ENCODE peak calls at places on chromosomes 4 and X, in four cellular contexts. E is HFF-Myc; B is activated CD8-positive, alpha-beta T cell treated with anti-CD3 and anti-CD28 coated beads for 36 hours; L is fibroblast of pulmonary artery. D is an unnamed sample.

GRCh38 chr4:183638436-183638835 is 20.5 kb downstream of the RWDD4 start:
- DNase-seq in E (no peak), B (no peak), L (no peak), D (no peak)

GRCh38 chrX:26574208-26574607 is 358.2 kb downstream of the MAGEB5 start:
- DNase-seq in E (no peak), B (no peak), L (no peak), D (no peak)

GRCh38 chr4:27288496-27288895 is 427.9 kb downstream of the STIM2 start:
- DNase-seq in E (no peak), B (no peak), L (no peak), D (no peak)

GRCh38 chr4:16089156-16089555 is 5.3 kb upstream of the PROM1 start:
- DNase-seq in E (no peak), B (no peak), L (no peak), D (no peak)

GRCh38 chr4:76690906-76691275 is 207.1 kb downstream of the SOWAHB start:
- DNase-seq in E (no peak), B (no peak), L (no peak), D (no peak)

GRCh38 chr4:147570616-147571015 is 46.6 kb upstream of the TMEM184C start:
- DNase-seq in E (no peak), B (no peak), L (peak; percentile 54), D (no peak)

GRCh38 chrX:120560405-120560841 is 339 bp downstream of the CUL4B start:
- DNase-seq in E (no peak), B (peak; percentile 61), L (no peak), D (no peak)

GRCh38 chrX:139429913-139430312 is 100.6 kb upstream of the F9 start:
- DNase-seq in E (no peak), B (no peak), L (no peak), D (no peak)

GRCh38 chr4:127249066-127249766 is 383.5 kb upstream of the INTU start:
- DNase-seq in E (no peak), B (no peak), L (peak; percentile 33), D (no peak)

GRCh38 chr4:72186714-72187113 is 154.9 kb downstream of the NPFFR2 start:
- DNase-seq in E (no peak), B (no peak), L (no peak), D (peak; percentile 15)

DNA sequence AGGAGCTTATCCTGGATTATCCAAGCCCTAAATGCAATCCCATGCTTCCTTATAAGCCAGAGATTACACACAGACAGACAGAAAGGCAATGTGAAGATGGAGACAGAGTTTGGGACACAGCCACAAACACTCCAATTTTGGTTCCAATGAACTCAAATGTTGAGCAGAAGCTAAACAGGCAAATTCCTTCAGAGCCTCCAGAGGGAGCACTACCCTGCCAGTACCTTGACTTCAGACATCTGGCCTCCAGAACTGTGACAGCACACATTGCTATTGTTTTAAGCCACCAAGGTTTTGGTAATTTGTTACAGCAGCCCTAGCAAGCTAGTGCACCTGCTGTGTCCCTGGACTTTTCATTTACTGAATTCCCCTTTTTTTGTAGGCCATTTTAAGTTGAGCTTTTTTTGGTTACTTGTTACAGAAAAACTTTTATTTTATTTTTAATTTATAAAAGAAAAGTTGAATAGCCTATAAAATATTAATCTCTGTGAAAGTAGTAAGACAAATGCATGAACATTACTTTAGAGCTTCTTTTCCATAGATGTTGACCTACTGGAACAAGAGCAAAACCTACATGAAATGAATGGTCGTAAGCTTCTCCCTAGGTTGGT is 33.4 kb upstream of the SRD5A3 start:
- DNase-seq in E (peak; percentile 66), B (peak; percentile 55), L (peak; percentile 81), D (peak; percentile 9)
- TF ChIP-seq CTCF in E (peak; percentile 85), B (peak; percentile 59), L (peak; percentile 88), D (peak; percentile 63)

DNA sequence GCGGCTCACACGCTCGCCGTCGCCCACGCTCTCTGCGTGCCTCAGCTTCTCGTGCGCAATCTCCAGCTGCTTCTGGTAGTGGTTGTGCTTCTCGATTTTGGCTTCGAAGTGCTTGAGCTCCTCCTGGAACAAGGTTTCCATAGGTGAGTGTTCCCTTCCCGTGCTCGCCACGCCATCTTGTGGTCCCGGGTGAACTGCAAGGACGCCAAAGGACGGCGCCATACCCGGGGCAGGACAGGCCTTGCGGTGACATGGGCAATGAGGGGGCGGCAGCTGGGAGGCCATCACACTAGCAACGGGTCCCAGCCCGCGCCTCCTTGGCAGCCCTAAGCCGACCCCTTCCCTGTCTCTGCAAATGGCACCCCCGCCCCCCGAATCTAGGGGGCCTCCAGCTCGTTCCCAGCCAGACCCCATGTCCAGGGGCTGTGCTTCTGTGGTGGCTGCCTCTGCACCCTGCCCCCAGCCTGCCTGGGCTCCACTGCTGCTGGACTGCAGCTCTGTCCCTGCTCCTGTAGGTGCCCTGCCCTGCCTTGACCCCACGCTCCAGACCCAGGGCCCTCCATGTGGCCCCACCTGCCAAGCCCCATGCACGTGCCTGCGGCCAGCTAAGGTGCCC is 17.3 kb downstream of the LRPAP1 start:
- DNase-seq in E (no peak), B (no peak), L (no peak), D (no peak)
- TF ChIP-seq CTCF in E (peak; percentile 30), B (no peak), L (peak; percentile 23), D (no peak)

DNA sequence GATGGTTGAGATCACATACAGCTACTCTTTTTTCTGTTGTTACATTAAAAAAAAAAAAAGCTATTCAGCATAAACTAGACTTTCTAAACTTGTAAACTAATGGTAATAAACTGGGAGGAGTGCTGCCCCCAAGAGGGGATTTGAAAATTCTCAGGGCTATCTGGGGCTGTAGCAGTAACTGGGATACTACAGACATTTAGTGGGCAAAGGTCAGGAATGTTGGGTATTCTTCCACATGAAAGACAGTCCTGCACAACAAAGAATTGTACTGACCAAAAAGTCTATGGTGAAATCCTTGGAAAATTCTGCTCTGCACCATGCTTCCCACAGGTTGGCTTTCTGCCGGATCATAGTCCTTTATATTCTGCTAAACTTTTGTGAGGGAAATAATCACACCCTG is 232.6 kb upstream of the BOD1L1 start:
- DNase-seq in E (no peak), B (no peak), L (peak; percentile 12), D (no peak)
- TF ChIP-seq CTCF in E (peak; percentile 17), B (no peak), L (peak; percentile 18), D (no peak)

GRCh38 chrX:107448625-107449468 is 605 bp upstream of the FRMPD3 start:
- DNase-seq in E (no peak), B (no peak), L (no peak), D (no peak)
- TF ChIP-seq CTCF in E (no peak), B (no peak), L (no peak), D (no peak)

GRCh38 chrX:70554081-70554480 is 109.4 kb downstream of the DLG3 start:
- DNase-seq in E (no peak), B (no peak), L (peak; percentile 54), D (no peak)
- TF ChIP-seq CTCF in E (no peak), B (peak; percentile 21), L (peak; percentile 22), D (peak; percentile 12)

GRCh38 chr4:7151668-7152227 is 40.6 kb upstream of the SORCS2 start:
- DNase-seq in E (no peak), B (no peak), L (no peak), D (no peak)
- TF ChIP-seq CTCF in E (peak; percentile 28), B (no peak), L (peak; percentile 10), D (no peak)

DNA sequence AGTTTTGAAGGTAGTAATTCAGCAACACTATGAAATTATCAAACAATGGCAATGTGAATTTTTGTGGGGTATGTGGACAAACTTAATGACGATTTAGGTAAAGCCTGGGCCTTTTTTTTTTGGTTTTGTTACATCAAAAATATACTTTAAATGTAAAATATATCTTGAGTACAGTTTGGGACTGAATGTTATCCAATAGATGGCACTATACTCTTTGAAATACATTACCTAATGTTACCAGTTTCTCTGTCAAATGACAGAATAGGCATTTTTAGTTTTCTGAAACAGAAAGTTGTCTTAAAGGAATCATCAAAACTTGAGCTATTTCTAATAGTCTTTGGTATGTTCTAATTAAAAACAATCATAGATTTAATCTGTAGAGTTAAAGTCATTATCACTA is 1651.9 kb downstream of the C4orf33 start:
- DNase-seq in E (no peak), B (no peak), L (peak; percentile 14), D (peak; percentile 4)
- TF ChIP-seq CTCF in E (no peak), B (no peak), L (peak; percentile 7), D (no peak)